ENCODE peak calls at places on chromosomes 12 and 14, in four cellular contexts. One of them, this sample, is unnamed.

GRCh38 chr14:95547626-95548327 is 12.9 kb downstream of the GLRX5 start:
- DNase-seq in activated gamma-delta T cell treated with Interleukin-2 at 50 U/mL for 16 hours: no peak
- DNase-seq in stimulated activated CD4-positive, alpha-beta T cell treated with anti-CD3 and anti-CD28 coated beads, Interleukin-12 subunit alpha, Interleukin-12 subunit beta, amount 100 ng/mL, for 48 hours: no peak
- DNase-seq in nephron progenitor cell: no peak
- DNase-seq in this sample: no peak

GRCh38 chr12:132771126-132771838 is 9.7 kb upstream of the ANKLE2 start:
- DNase-seq in activated gamma-delta T cell treated with Interleukin-2 at 50 U/mL for 16 hours: peak; percentile 31
- DNase-seq in stimulated activated CD4-positive, alpha-beta T cell treated with anti-CD3 and anti-CD28 coated beads, Interleukin-12 subunit alpha, Interleukin-12 subunit beta, amount 100 ng/mL, for 48 hours: no peak
- DNase-seq in nephron progenitor cell: no peak
- DNase-seq in this sample: no peak

GRCh38 chr12:128091101-128091795 is 175.7 kb upstream of the TMEM132C start:
- DNase-seq in activated gamma-delta T cell treated with Interleukin-2 at 50 U/mL for 16 hours: no peak
- DNase-seq in stimulated activated CD4-positive, alpha-beta T cell treated with anti-CD3 and anti-CD28 coated beads, Interleukin-12 subunit alpha, Interleukin-12 subunit beta, amount 100 ng/mL, for 48 hours: no peak
- DNase-seq in nephron progenitor cell: no peak
- DNase-seq in this sample: no peak

GRCh38 chr14:73797540-73797925 is 54.1 kb upstream of the PTGR2 start:
- DNase-seq in activated gamma-delta T cell treated with Interleukin-2 at 50 U/mL for 16 hours: no peak
- DNase-seq in stimulated activated CD4-positive, alpha-beta T cell treated with anti-CD3 and anti-CD28 coated beads, Interleukin-12 subunit alpha, Interleukin-12 subunit beta, amount 100 ng/mL, for 48 hours: no peak
- DNase-seq in nephron progenitor cell: no peak
- DNase-seq in this sample: peak; percentile 6

GRCh38 chr14:62673014-62673727 is 372.1 kb downstream of the KCNH5 start:
- DNase-seq in activated gamma-delta T cell treated with Interleukin-2 at 50 U/mL for 16 hours: no peak
- DNase-seq in stimulated activated CD4-positive, alpha-beta T cell treated with anti-CD3 and anti-CD28 coated beads, Interleukin-12 subunit alpha, Interleukin-12 subunit beta, amount 100 ng/mL, for 48 hours: no peak
- DNase-seq in nephron progenitor cell: no peak
- DNase-seq in this sample: no peak

GRCh38 chr12:9032202-9032964 is 43.0 kb downstream of the KLRG1 start:
- DNase-seq in activated gamma-delta T cell treated with Interleukin-2 at 50 U/mL for 16 hours: no peak
- DNase-seq in stimulated activated CD4-positive, alpha-beta T cell treated with anti-CD3 and anti-CD28 coated beads, Interleukin-12 subunit alpha, Interleukin-12 subunit beta, amount 100 ng/mL, for 48 hours: no peak
- DNase-seq in nephron progenitor cell: no peak
- DNase-seq in this sample: no peak

GRCh38 chr14:65222434-65222833 is 120.1 kb upstream of the MAX start:
- DNase-seq in activated gamma-delta T cell treated with Interleukin-2 at 50 U/mL for 16 hours: peak; percentile 39
- DNase-seq in stimulated activated CD4-positive, alpha-beta T cell treated with anti-CD3 and anti-CD28 coated beads, Interleukin-12 subunit alpha, Interleukin-12 subunit beta, amount 100 ng/mL, for 48 hours: peak; percentile 52
- DNase-seq in nephron progenitor cell: peak; percentile 41
- DNase-seq in this sample: no peak

GRCh38 chr12:84763112-84763511 is 149.5 kb downstream of the SLC6A15 start:
- DNase-seq in activated gamma-delta T cell treated with Interleukin-2 at 50 U/mL for 16 hours: no peak
- DNase-seq in stimulated activated CD4-positive, alpha-beta T cell treated with anti-CD3 and anti-CD28 coated beads, Interleukin-12 subunit alpha, Interleukin-12 subunit beta, amount 100 ng/mL, for 48 hours: no peak
- DNase-seq in nephron progenitor cell: no peak
- DNase-seq in this sample: no peak

GRCh38 chr12:103881261-103881660 is 40.2 kb upstream of the NT5DC3 start:
- DNase-seq in activated gamma-delta T cell treated with Interleukin-2 at 50 U/mL for 16 hours: no peak
- DNase-seq in stimulated activated CD4-positive, alpha-beta T cell treated with anti-CD3 and anti-CD28 coated beads, Interleukin-12 subunit alpha, Interleukin-12 subunit beta, amount 100 ng/mL, for 48 hours: no peak
- DNase-seq in nephron progenitor cell: no peak
- DNase-seq in this sample: no peak

GRCh38 chr14:56002316-56002715 is 115.9 kb upstream of the PELI2 start:
- DNase-seq in activated gamma-delta T cell treated with Interleukin-2 at 50 U/mL for 16 hours: no peak
- DNase-seq in stimulated activated CD4-positive, alpha-beta T cell treated with anti-CD3 and anti-CD28 coated beads, Interleukin-12 subunit alpha, Interleukin-12 subunit beta, amount 100 ng/mL, for 48 hours: no peak
- DNase-seq in nephron progenitor cell: no peak
- DNase-seq in this sample: no peak

GRCh38 chr14:36818212-36818611 is 156.6 kb downstream of the PAX9 start:
- DNase-seq in activated gamma-delta T cell treated with Interleukin-2 at 50 U/mL for 16 hours: no peak
- DNase-seq in stimulated activated CD4-positive, alpha-beta T cell treated with anti-CD3 and anti-CD28 coated beads, Interleukin-12 subunit alpha, Interleukin-12 subunit beta, amount 100 ng/mL, for 48 hours: no peak
- DNase-seq in nephron progenitor cell: no peak
- DNase-seq in this sample: no peak

GRCh38 chr14:51096870-51097269 is 2.0 kb upstream of the TRIM9 start:
- DNase-seq in activated gamma-delta T cell treated with Interleukin-2 at 50 U/mL for 16 hours: no peak
- DNase-seq in stimulated activated CD4-positive, alpha-beta T cell treated with anti-CD3 and anti-CD28 coated beads, Interleukin-12 subunit alpha, Interleukin-12 subunit beta, amount 100 ng/mL, for 48 hours: no peak
- DNase-seq in nephron progenitor cell: no peak
- DNase-seq in this sample: no peak